ENCODE peak calls at places on chromosomes 16 and 17, in eight cellular contexts. One of them, this sample, is unnamed.

GRCh38 chr17:28074010-28074409 is 31.5 kb downstream of the NLK start:
- DNase-seq in HCEC 1CT: no peak
- DNase-seq in NCI-H1105 treated with DMSO at 0.1 percent for 48 hours: no peak
- DNase-seq in neural progenitor cell: no peak
- DNase-seq in A549: no peak
- DNase-seq in NCI-H2029 treated with DMSO at 0.1 percent for 48 hours: no peak
- DNase-seq in myocyte: no peak
- DNase-seq in RCC 7860: no peak
- DNase-seq in this sample: no peak

GRCh38 chr17:73042809-73043685 is 49.4 kb downstream of the SLC39A11 start:
- DNase-seq in HCEC 1CT: peak; percentile 48
- DNase-seq in NCI-H1105 treated with DMSO at 0.1 percent for 48 hours: no peak
- DNase-seq in neural progenitor cell: no peak
- DNase-seq in A549: no peak
- DNase-seq in NCI-H2029 treated with DMSO at 0.1 percent for 48 hours: no peak
- DNase-seq in myocyte: no peak
- DNase-seq in RCC 7860: no peak
- DNase-seq in this sample: no peak

GRCh38 chr17:35242158-35242804 is 591 bp upstream of the SLFN5 start:
- DNase-seq in HCEC 1CT: peak; percentile 13
- DNase-seq in NCI-H1105 treated with DMSO at 0.1 percent for 48 hours: peak; percentile 77
- DNase-seq in neural progenitor cell: peak; percentile 90
- DNase-seq in A549: peak; percentile 69
- DNase-seq in NCI-H2029 treated with DMSO at 0.1 percent for 48 hours: peak; percentile 18
- DNase-seq in myocyte: peak; percentile 66
- DNase-seq in RCC 7860: peak; percentile 41
- DNase-seq in this sample: peak; percentile 86

GRCh38 chr16:77732241-77732946 is 10.1 kb downstream of the NUDT7 start:
- DNase-seq in HCEC 1CT: peak; percentile 81
- DNase-seq in NCI-H1105 treated with DMSO at 0.1 percent for 48 hours: no peak
- DNase-seq in neural progenitor cell: no peak
- DNase-seq in A549: no peak
- DNase-seq in NCI-H2029 treated with DMSO at 0.1 percent for 48 hours: no peak
- DNase-seq in myocyte: no peak
- DNase-seq in RCC 7860: no peak
- DNase-seq in this sample: no peak

GRCh38 chr16:79535130-79535529 is 65.4 kb downstream of the MAF start:
- DNase-seq in HCEC 1CT: no peak
- DNase-seq in NCI-H1105 treated with DMSO at 0.1 percent for 48 hours: no peak
- DNase-seq in neural progenitor cell: no peak
- DNase-seq in A549: no peak
- DNase-seq in NCI-H2029 treated with DMSO at 0.1 percent for 48 hours: no peak
- DNase-seq in myocyte: no peak
- DNase-seq in RCC 7860: no peak
- DNase-seq in this sample: no peak

GRCh38 chr17:65931246-65932149 is 260.4 kb downstream of the CEP112 start:
- DNase-seq in HCEC 1CT: no peak
- DNase-seq in NCI-H1105 treated with DMSO at 0.1 percent for 48 hours: no peak
- DNase-seq in neural progenitor cell: no peak
- DNase-seq in A549: no peak
- DNase-seq in NCI-H2029 treated with DMSO at 0.1 percent for 48 hours: no peak
- DNase-seq in myocyte: peak; percentile 82
- DNase-seq in RCC 7860: no peak
- DNase-seq in this sample: no peak

GRCh38 chr17:14297161-14297851 is 3.6 kb upstream of the HS3ST3B1 start:
- DNase-seq in HCEC 1CT: peak; percentile 50
- DNase-seq in NCI-H1105 treated with DMSO at 0.1 percent for 48 hours: peak; percentile 14
- DNase-seq in neural progenitor cell: peak; percentile 86
- DNase-seq in A549: peak; percentile 29
- DNase-seq in NCI-H2029 treated with DMSO at 0.1 percent for 48 hours: no peak
- DNase-seq in myocyte: peak; percentile 79
- DNase-seq in RCC 7860: no peak
- DNase-seq in this sample: no peak

GRCh38 chr17:75712480-75712879 is 8.8 kb upstream of the ITGB4 start:
- DNase-seq in HCEC 1CT: peak; percentile 38
- DNase-seq in NCI-H1105 treated with DMSO at 0.1 percent for 48 hours: no peak
- DNase-seq in neural progenitor cell: no peak
- DNase-seq in A549: no peak
- DNase-seq in NCI-H2029 treated with DMSO at 0.1 percent for 48 hours: no peak
- DNase-seq in myocyte: no peak
- DNase-seq in RCC 7860: no peak
- DNase-seq in this sample: no peak

GRCh38 chr16:25260416-25260815 is 2.8 kb upstream of the ZKSCAN2 start:
- DNase-seq in HCEC 1CT: peak; percentile 18
- DNase-seq in NCI-H1105 treated with DMSO at 0.1 percent for 48 hours: no peak
- DNase-seq in neural progenitor cell: no peak
- DNase-seq in A549: no peak
- DNase-seq in NCI-H2029 treated with DMSO at 0.1 percent for 48 hours: no peak
- DNase-seq in myocyte: no peak
- DNase-seq in RCC 7860: no peak
- DNase-seq in this sample: no peak

GRCh38 chr16:49469323-49469670 is 95.7 kb downstream of the C16orf78 start:
- DNase-seq in HCEC 1CT: no peak
- DNase-seq in NCI-H1105 treated with DMSO at 0.1 percent for 48 hours: no peak
- DNase-seq in neural progenitor cell: no peak
- DNase-seq in A549: no peak
- DNase-seq in NCI-H2029 treated with DMSO at 0.1 percent for 48 hours: no peak
- DNase-seq in myocyte: no peak
- DNase-seq in RCC 7860: no peak
- DNase-seq in this sample: no peak

GRCh38 chr17:72535346-72535745 is 414.5 kb downstream of the SOX9 start:
- DNase-seq in HCEC 1CT: no peak
- DNase-seq in NCI-H1105 treated with DMSO at 0.1 percent for 48 hours: no peak
- DNase-seq in neural progenitor cell: no peak
- DNase-seq in A549: no peak
- DNase-seq in NCI-H2029 treated with DMSO at 0.1 percent for 48 hours: no peak
- DNase-seq in myocyte: no peak
- DNase-seq in RCC 7860: no peak
- DNase-seq in this sample: no peak

GRCh38 chr17:48603959-48604769 is 622 bp downstream of the HOXB6 start:
- DNase-seq in HCEC 1CT: peak; percentile 58
- DNase-seq in NCI-H1105 treated with DMSO at 0.1 percent for 48 hours: no peak
- DNase-seq in neural progenitor cell: no peak
- DNase-seq in A549: peak; percentile 88
- DNase-seq in NCI-H2029 treated with DMSO at 0.1 percent for 48 hours: no peak
- DNase-seq in myocyte: peak; percentile 84
- DNase-seq in RCC 7860: peak; percentile 74
- DNase-seq in this sample: no peak

GRCh38 chr17:77361986-77362620 is 221.3 kb downstream of the SEC14L1 start:
- DNase-seq in HCEC 1CT: no peak
- DNase-seq in NCI-H1105 treated with DMSO at 0.1 percent for 48 hours: no peak
- DNase-seq in neural progenitor cell: no peak
- DNase-seq in A549: no peak
- DNase-seq in NCI-H2029 treated with DMSO at 0.1 percent for 48 hours: no peak
- DNase-seq in myocyte: no peak
- DNase-seq in RCC 7860: no peak
- DNase-seq in this sample: no peak

GRCh38 chr16:75591001-75591852 is 25.0 kb downstream of the GABARAPL2 start:
- DNase-seq in HCEC 1CT: no peak
- DNase-seq in NCI-H1105 treated with DMSO at 0.1 percent for 48 hours: no peak
- DNase-seq in neural progenitor cell: no peak
- DNase-seq in A549: no peak
- DNase-seq in NCI-H2029 treated with DMSO at 0.1 percent for 48 hours: no peak
- DNase-seq in myocyte: peak; percentile 14
- DNase-seq in RCC 7860: no peak
- DNase-seq in this sample: no peak

GRCh38 chr17:50689251-50689650 is 18.5 kb downstream of the ANKRD40 start:
- DNase-seq in HCEC 1CT: peak; percentile 72
- DNase-seq in NCI-H1105 treated with DMSO at 0.1 percent for 48 hours: no peak
- DNase-seq in neural progenitor cell: peak; percentile 54
- DNase-seq in A549: peak; percentile 76
- DNase-seq in NCI-H2029 treated with DMSO at 0.1 percent for 48 hours: no peak
- DNase-seq in myocyte: peak; percentile 76
- DNase-seq in RCC 7860: peak; percentile 83
- DNase-seq in this sample: no peak

GRCh38 chr16:85767569-85767968 is 16.7 kb upstream of the C16orf74 start:
- DNase-seq in HCEC 1CT: peak; percentile 86
- DNase-seq in NCI-H1105 treated with DMSO at 0.1 percent for 48 hours: no peak
- DNase-seq in neural progenitor cell: no peak
- DNase-seq in A549: peak; percentile 85
- DNase-seq in NCI-H2029 treated with DMSO at 0.1 percent for 48 hours: no peak
- DNase-seq in myocyte: peak; percentile 87
- DNase-seq in RCC 7860: peak; percentile 88
- DNase-seq in this sample: no peak

GRCh38 chr16:85912271-85912974 is 13.5 kb downstream of the IRF8 start:
- DNase-seq in HCEC 1CT: no peak
- DNase-seq in NCI-H1105 treated with DMSO at 0.1 percent for 48 hours: no peak
- DNase-seq in neural progenitor cell: peak; percentile 33
- DNase-seq in A549: no peak
- DNase-seq in NCI-H2029 treated with DMSO at 0.1 percent for 48 hours: no peak
- DNase-seq in myocyte: no peak
- DNase-seq in RCC 7860: no peak
- DNase-seq in this sample: no peak

GRCh38 chr16:65010136-65010535 is 111.7 kb downstream of the CDH11 start:
- DNase-seq in HCEC 1CT: no peak
- DNase-seq in NCI-H1105 treated with DMSO at 0.1 percent for 48 hours: no peak
- DNase-seq in neural progenitor cell: no peak
- DNase-seq in A549: no peak
- DNase-seq in NCI-H2029 treated with DMSO at 0.1 percent for 48 hours: no peak
- DNase-seq in myocyte: no peak
- DNase-seq in RCC 7860: no peak
- DNase-seq in this sample: no peak

GRCh38 chr16:29170393-29171239 is 185.8 kb downstream of the LAT start:
- DNase-seq in HCEC 1CT: no peak
- DNase-seq in NCI-H1105 treated with DMSO at 0.1 percent for 48 hours: no peak
- DNase-seq in neural progenitor cell: no peak
- DNase-seq in A549: no peak
- DNase-seq in NCI-H2029 treated with DMSO at 0.1 percent for 48 hours: no peak
- DNase-seq in myocyte: peak; percentile 93
- DNase-seq in RCC 7860: no peak
- DNase-seq in this sample: no peak

GRCh38 chr17:31596382-31597323 is 205.2 kb downstream of the RAB11FIP4 start:
- DNase-seq in HCEC 1CT: peak; percentile 99
- DNase-seq in NCI-H1105 treated with DMSO at 0.1 percent for 48 hours: no peak
- DNase-seq in neural progenitor cell: peak; percentile 11
- DNase-seq in A549: peak; percentile 86
- DNase-seq in NCI-H2029 treated with DMSO at 0.1 percent for 48 hours: no peak
- DNase-seq in myocyte: peak; percentile 99
- DNase-seq in RCC 7860: peak; percentile 99
- DNase-seq in this sample: no peak

GRCh38 chr17:17156107-17156506 is 50.0 kb downstream of the PLD6 start:
- DNase-seq in HCEC 1CT: peak; percentile 69
- DNase-seq in NCI-H1105 treated with DMSO at 0.1 percent for 48 hours: no peak
- DNase-seq in neural progenitor cell: no peak
- DNase-seq in A549: no peak
- DNase-seq in NCI-H2029 treated with DMSO at 0.1 percent for 48 hours: no peak
- DNase-seq in myocyte: no peak
- DNase-seq in RCC 7860: peak; percentile 81
- DNase-seq in this sample: peak; percentile 7

GRCh38 chr17:36185416-36185815 is 9.0 kb upstream of the TBC1D3B start:
- DNase-seq in HCEC 1CT: no peak
- DNase-seq in NCI-H1105 treated with DMSO at 0.1 percent for 48 hours: no peak
- DNase-seq in neural progenitor cell: no peak
- DNase-seq in A549: no peak
- DNase-seq in NCI-H2029 treated with DMSO at 0.1 percent for 48 hours: no peak
- DNase-seq in myocyte: no peak
- DNase-seq in RCC 7860: no peak
- DNase-seq in this sample: no peak

GRCh38 chr16:89322381-89323119 is 105.0 kb downstream of the ZNF778 start:
- DNase-seq in HCEC 1CT: peak; percentile 59
- DNase-seq in NCI-H1105 treated with DMSO at 0.1 percent for 48 hours: no peak
- DNase-seq in neural progenitor cell: peak; percentile 61
- DNase-seq in A549: peak; percentile 60
- DNase-seq in NCI-H2029 treated with DMSO at 0.1 percent for 48 hours: peak; percentile 55
- DNase-seq in myocyte: peak; percentile 67
- DNase-seq in RCC 7860: peak; percentile 44
- DNase-seq in this sample: peak; percentile 81

GRCh38 chr17:10243905-10244844 is 45.8 kb upstream of the GAS7 start:
- DNase-seq in HCEC 1CT: no peak
- DNase-seq in NCI-H1105 treated with DMSO at 0.1 percent for 48 hours: no peak
- DNase-seq in neural progenitor cell: no peak
- DNase-seq in A549: peak; percentile 17
- DNase-seq in NCI-H2029 treated with DMSO at 0.1 percent for 48 hours: no peak
- DNase-seq in myocyte: no peak
- DNase-seq in RCC 7860: no peak
- DNase-seq in this sample: peak; percentile 1

GRCh38 chr16:81491522-81492188 is 47.0 kb downstream of the CMIP start:
- DNase-seq in HCEC 1CT: no peak
- DNase-seq in NCI-H1105 treated with DMSO at 0.1 percent for 48 hours: no peak
- DNase-seq in neural progenitor cell: no peak
- DNase-seq in A549: no peak
- DNase-seq in NCI-H2029 treated with DMSO at 0.1 percent for 48 hours: peak; percentile 11
- DNase-seq in myocyte: no peak
- DNase-seq in RCC 7860: peak; percentile 6
- DNase-seq in this sample: no peak

GRCh38 chr17:39462644-39463375 is 1.5 kb downstream of the CDK12 start:
- DNase-seq in HCEC 1CT: no peak
- DNase-seq in NCI-H1105 treated with DMSO at 0.1 percent for 48 hours: no peak
- DNase-seq in neural progenitor cell: peak; percentile 25
- DNase-seq in A549: peak; percentile 9
- DNase-seq in NCI-H2029 treated with DMSO at 0.1 percent for 48 hours: no peak
- DNase-seq in myocyte: peak; percentile 5
- DNase-seq in RCC 7860: no peak
- DNase-seq in this sample: no peak

GRCh38 chr16:10599626-10600025 is 19.2 kb upstream of the EMP2 start:
- DNase-seq in HCEC 1CT: no peak
- DNase-seq in NCI-H1105 treated with DMSO at 0.1 percent for 48 hours: no peak
- DNase-seq in neural progenitor cell: no peak
- DNase-seq in A549: no peak
- DNase-seq in NCI-H2029 treated with DMSO at 0.1 percent for 48 hours: no peak
- DNase-seq in myocyte: no peak
- DNase-seq in RCC 7860: no peak
- DNase-seq in this sample: no peak

GRCh38 chr16:67652578-67653130 is 7.4 kb downstream of the ACD start:
- DNase-seq in HCEC 1CT: no peak
- DNase-seq in NCI-H1105 treated with DMSO at 0.1 percent for 48 hours: no peak
- DNase-seq in neural progenitor cell: peak; percentile 88
- DNase-seq in A549: no peak
- DNase-seq in NCI-H2029 treated with DMSO at 0.1 percent for 48 hours: no peak
- DNase-seq in myocyte: no peak
- DNase-seq in RCC 7860: no peak
- DNase-seq in this sample: no peak

GRCh38 chr17:67487506-67487905 is 110.4 kb downstream of the PITPNC1 start:
- DNase-seq in HCEC 1CT: peak; percentile 71
- DNase-seq in NCI-H1105 treated with DMSO at 0.1 percent for 48 hours: no peak
- DNase-seq in neural progenitor cell: no peak
- DNase-seq in A549: no peak
- DNase-seq in NCI-H2029 treated with DMSO at 0.1 percent for 48 hours: no peak
- DNase-seq in myocyte: no peak
- DNase-seq in RCC 7860: no peak
- DNase-seq in this sample: no peak

This sample was measured in DMS79.